ENCODE peak calls at places on chromosomes 4 and X, in five cellular contexts. B is right cardiac atrium; P is PC-9; N is neural progenitor cell; W is CD8-positive, alpha-beta T cell. H is an unnamed sample.

GRCh38 chrX:150036181-150036580 is 97.9 kb upstream of the EOLA2 start:
- DNase-seq in W (no peak), P (peak; percentile 74), N (no peak), B (no peak), H (no peak)

GRCh38 chr4:162163892-162164759 is at the start of gene FSTL5:
- DNase-seq in N (peak; percentile 95), P (peak; percentile 53), B (peak; percentile 46), W (peak; percentile 23), H (peak; percentile 24)

GRCh38 chrX:13652256-13653021 is 502 bp upstream of the TCEANC start:
- DNase-seq in B (no peak), P (peak; percentile 86), W (no peak), N (no peak), H (no peak)

GRCh38 chrX:13053171-13053570 is 8.8 kb upstream of the FAM9C start:
- DNase-seq in W (no peak), P (no peak), N (no peak), B (no peak), H (no peak)

GRCh38 chr4:20421586-20421985 is 169.9 kb downstream of the SLIT2 start:
- DNase-seq in B (no peak), N (no peak), W (no peak), P (no peak), H (no peak)

GRCh38 chrX:77200663-77201062 is 246.5 kb upstream of the FGF16 start:
- DNase-seq in N (no peak), B (no peak), P (no peak), W (no peak), H (no peak)

GRCh38 chr4:142416121-142416520 is 430.0 kb downstream of the INPP4B start:
- DNase-seq in N (no peak), P (no peak), W (no peak), B (no peak), H (no peak)

GRCh38 chr4:1790005-1790404 is 3.1 kb upstream of the FGFR3 start:
- DNase-seq in W (no peak), N (no peak), B (no peak), P (no peak), H (no peak)

GRCh38 chr4:67394771-67395310 is 150.5 kb downstream of the CENPC start:
- DNase-seq in N (no peak), B (no peak), W (no peak), P (no peak), H (no peak)

GRCh38 chrX:11968991-11969390 is 169.3 kb upstream of the FRMPD4 start:
- DNase-seq in B (no peak), W (no peak), P (no peak), N (no peak), H (no peak)

GRCh38 chrX:150990910-150991309 is 7.8 kb downstream of the HMGB3 start:
- DNase-seq in P (no peak), N (no peak), W (no peak), B (no peak), H (no peak)

GRCh38 chr4:147103403-147103946 is 157.8 kb upstream of the TTC29 start:
- DNase-seq in B (peak; percentile 68), N (no peak), W (no peak), P (peak; percentile 38), H (peak; percentile 37)

GRCh38 chr4:138696771-138697170 is 318.8 kb upstream of the NOCT start:
- DNase-seq in B (no peak), N (no peak), P (no peak), W (no peak), H (no peak)

GRCh38 chr4:176638992-176639391 is 153.7 kb downstream of the VEGFC start:
- DNase-seq in B (no peak), W (no peak), N (no peak), P (no peak), H (no peak)

GRCh38 chr4:150010525-150011126 is 67.6 kb upstream of the DCLK2 start:
- DNase-seq in N (peak; percentile 60), B (no peak), P (no peak), W (no peak), H (no peak)

GRCh38 chr4:185846550-185847210 is 34.7 kb upstream of the SORBS2 start:
- DNase-seq in N (no peak), W (no peak), B (no peak), P (no peak), H (no peak)

GRCh38 chr4:6324999-6325790 is 55.5 kb downstream of the WFS1 start:
- DNase-seq in W (no peak), P (no peak), B (peak; percentile 55), N (peak; percentile 50), H (peak; percentile 52)

GRCh38 chr4:61994036-61994435 is 793.9 kb downstream of the ADGRL3 start:
- DNase-seq in W (no peak), B (no peak), N (no peak), P (no peak), H (no peak)

GRCh38 chrX:119659522-119659921 is 33.4 kb downstream of the SEPTIN6 start:
- DNase-seq in P (no peak), B (no peak), N (no peak), W (no peak), H (no peak)

GRCh38 chrX:136034622-136035021 is 49.4 kb downstream of the SLC9A6 start:
- DNase-seq in W (no peak), B (no peak), P (no peak), N (no peak), H (no peak)

GRCh38 chrX:65596270-65596669 is 61.7 kb upstream of the LAS1L start:
- DNase-seq in P (no peak), W (peak; percentile 68), B (no peak), N (no peak), H (no peak)

GRCh38 chrX:23883737-23884354 is 23.9 kb downstream of the APOO start:
- DNase-seq in P (peak; percentile 66), N (no peak), W (no peak), B (no peak), H (no peak)

GRCh38 chr4:116531870-116532269 is 553.5 kb downstream of the TRAM1L1 start:
- DNase-seq in W (no peak), B (no peak), P (no peak), N (no peak), H (no peak)

GRCh38 chr4:98939892-98940298 is 11.0 kb upstream of the EIF4E start:
- DNase-seq in P (peak; percentile 61), W (no peak), N (peak; percentile 64), B (no peak), H (no peak)

GRCh38 chr4:38320349-38320707 is 343.7 kb upstream of the KLF3 start:
- DNase-seq in W (no peak), B (no peak), N (no peak), P (no peak), H (no peak)

GRCh38 chr4:26815686-26816085 is 45.0 kb upstream of the STIM2 start:
- DNase-seq in B (no peak), P (no peak), W (no peak), N (peak; percentile 18), H (no peak)

GRCh38 chrX:110038900-110039299 is 36.0 kb downstream of the TMEM164 start:
- DNase-seq in B (no peak), N (no peak), P (no peak), W (no peak), H (no peak)

GRCh38 chr4:184330008-184330400 is 112.3 kb upstream of the ENPP6 start:
- DNase-seq in P (no peak), N (no peak), B (peak; percentile 49), W (no peak), H (no peak)

GRCh38 chrX:13732246-13733067 is 2.0 kb downstream of the TRAPPC2 start:
- DNase-seq in W (no peak), P (no peak), N (no peak), B (no peak), H (no peak)

GRCh38 chr4:71938776-71939175 is 93.0 kb upstream of the NPFFR2 start:
- DNase-seq in P (no peak), B (no peak), W (no peak), N (no peak), H (no peak)

GRCh38 chr4:150773729-150774449 is 191.9 kb downstream of the MAB21L2 start:
- DNase-seq in P (no peak), N (no peak), W (no peak), B (no peak), H (no peak)

GRCh38 chrX:46715997-46716396 is 42.9 kb downstream of the SLC9A7 start:
- DNase-seq in B (no peak), P (no peak), N (no peak), W (no peak), H (no peak)
- H3K4me1 ChIP-seq in B (no peaks in the 10 kb centered on the region), P (peaks cover 3% of the 10 kb centered on the region), N (no peaks in the 10 kb centered on the region), W (no peaks in the 10 kb centered on the region), H (no peaks in the 10 kb centered on the region)

DNA sequence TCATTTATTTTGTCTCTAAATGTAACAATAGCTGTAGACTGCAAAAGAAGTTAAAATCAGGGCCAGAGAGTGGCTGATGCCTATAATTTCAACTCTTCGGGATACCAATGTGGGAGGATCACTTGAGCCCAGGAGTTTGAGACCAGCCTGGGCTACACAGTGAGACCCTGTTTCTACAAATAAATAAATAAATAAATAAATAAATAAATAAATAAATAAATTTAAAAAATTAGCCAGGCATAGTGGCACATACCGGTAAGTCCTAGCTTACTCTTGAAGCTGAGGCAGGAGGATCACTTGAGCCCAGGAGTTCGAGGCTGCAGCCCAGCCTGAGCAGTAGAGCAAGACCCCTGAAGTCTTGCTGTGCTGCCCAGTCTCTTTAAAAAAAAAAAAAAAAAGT is 79.1 kb downstream of the WWC2 start:
- DNase-seq in W (no peak), N (no peak), P (no peak), B (no peak), H (no peak)
- H3K4me1 ChIP-seq in W (peaks cover 3% of the 10 kb centered on the region), N (peaks cover 20% of the 10 kb centered on the region), P (peaks cover 26% of the 10 kb centered on the region), B (peaks cover 4% of the 10 kb centered on the region), H (peaks cover 6% of the 10 kb centered on the region)

DNA sequence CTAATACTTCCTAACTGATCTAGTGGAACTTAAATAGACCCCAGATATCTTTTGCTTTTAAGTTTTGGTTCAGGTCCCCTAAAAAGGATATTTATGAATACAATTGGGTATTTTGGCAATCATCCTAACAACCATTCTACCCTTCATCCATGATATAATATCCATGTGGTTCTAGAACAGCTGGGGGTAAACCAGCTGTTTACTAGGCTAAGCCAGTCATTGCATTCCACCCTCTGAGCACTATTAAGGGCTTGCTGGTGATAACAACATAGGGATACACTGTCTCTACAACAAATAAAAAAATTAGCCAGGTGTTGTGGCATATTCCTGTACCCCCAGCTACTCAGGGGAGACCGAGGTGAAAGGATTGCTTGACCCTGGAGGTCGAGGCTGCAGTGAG is 54.8 kb upstream of the MAPK10 start:
- DNase-seq in W (no peak), N (no peak), B (no peak), P (no peak), H (no peak)
- H3K4me1 ChIP-seq in W (no peaks in the 10 kb centered on the region), N (peaks cover 10% of the 10 kb centered on the region), B (no peaks in the 10 kb centered on the region), P (no peaks in the 10 kb centered on the region), H (no peaks in the 10 kb centered on the region)

GRCh38 chr4:78558421-78558820 is 6.9 kb downstream of the ANXA3 start:
- DNase-seq in P (no peak), B (no peak), W (no peak), N (no peak), H (no peak)

GRCh38 chr4:78553526-78554060 is 2.0 kb downstream of the ANXA3 start:
- DNase-seq in W (no peak), N (no peak), P (no peak), B (no peak), H (peak; percentile 6)

GRCh38 chr4:78557841-78558240 is 6.3 kb downstream of the ANXA3 start:
- DNase-seq in N (no peak), B (no peak), W (no peak), P (no peak), H (no peak)

GRCh38 chr4:78560296-78560963 is 8.9 kb downstream of the ANXA3 start:
- DNase-seq in W (no peak), P (peak; percentile 78), B (no peak), N (no peak), H (peak; percentile 27)

GRCh38 chr4:78556655-78557054 is 5.1 kb downstream of the ANXA3 start:
- DNase-seq in N (no peak), P (peak; percentile 44), W (no peak), B (no peak), H (no peak)
- H3K4me1 ChIP-seq in N (peaks cover 5% of the 10 kb centered on the region), P (peaks cover 74% of the 10 kb centered on the region), W (peaks cover 4% of the 10 kb centered on the region), B (peaks cover 11% of the 10 kb centered on the region), H (peaks cover 22% of the 10 kb centered on the region)

GRCh38 chr4:76984788-76985211 is 35.2 kb downstream of the SEPTIN11 start:
- DNase-seq in P (no peak), W (no peak), N (peak; percentile 41), B (peak; percentile 66), H (peak; percentile 66)
- H3K4me1 ChIP-seq in P (peaks cover 10% of the 10 kb centered on the region), W (peaks cover 48% of the 10 kb centered on the region), N (peaks cover 38% of the 10 kb centered on the region), B (peaks cover 2% of the 10 kb centered on the region), H (peaks cover 95% of the 10 kb centered on the region)